ENCODE peak calls at places on chromosomes 2 and 18, in ten cellular contexts. One of them, this sample, is unnamed.

GRCh38 chr2:263774-264492 is at the start of gene SH3YL1:
- DNase-seq in heart left ventricle: peak
- DNase-seq in ovary: peak
- DNase-seq in GM13977: peak
- DNase-seq in MCF 10A: peak
- DNase-seq in sigmoid colon: peak
- DNase-seq in BE2C: no peak
- DNase-seq in upper lobe of right lung: peak
- DNase-seq in H9: peak
- DNase-seq in AG09309: no peak
- DNase-seq in this sample: no peak

GRCh38 chr18:13241083-13241892 is 22.7 kb downstream of the LDLRAD4 start:
- DNase-seq in heart left ventricle: no peak
- DNase-seq in ovary: no peak
- DNase-seq in GM13977: no peak
- DNase-seq in MCF 10A: no peak
- DNase-seq in sigmoid colon: peak
- DNase-seq in BE2C: no peak
- DNase-seq in upper lobe of right lung: peak
- DNase-seq in H9: no peak
- DNase-seq in AG09309: no peak
- DNase-seq in this sample: no peak

GRCh38 chr2:78532762-78533399 is 492.6 kb upstream of the REG3G start:
- DNase-seq in heart left ventricle: no peak
- DNase-seq in ovary: no peak
- DNase-seq in GM13977: no peak
- DNase-seq in MCF 10A: no peak
- DNase-seq in sigmoid colon: no peak
- DNase-seq in BE2C: no peak
- DNase-seq in upper lobe of right lung: no peak
- DNase-seq in H9: no peak
- DNase-seq in AG09309: no peak
- DNase-seq in this sample: no peak

GRCh38 chr2:120661551-120661950 is 74.1 kb upstream of the GLI2 start:
- DNase-seq in heart left ventricle: peak
- DNase-seq in ovary: peak
- DNase-seq in GM13977: no peak
- DNase-seq in MCF 10A: no peak
- DNase-seq in sigmoid colon: peak
- DNase-seq in BE2C: peak
- DNase-seq in upper lobe of right lung: no peak
- DNase-seq in H9: peak
- DNase-seq in AG09309: no peak
- DNase-seq in this sample: peak

GRCh38 chr2:119482481-119483394 is 41.5 kb downstream of the SCTR start:
- DNase-seq in heart left ventricle: no peak
- DNase-seq in ovary: no peak
- DNase-seq in GM13977: no peak
- DNase-seq in MCF 10A: no peak
- DNase-seq in sigmoid colon: no peak
- DNase-seq in BE2C: no peak
- DNase-seq in upper lobe of right lung: no peak
- DNase-seq in H9: no peak
- DNase-seq in AG09309: no peak
- DNase-seq in this sample: peak

GRCh38 chr2:14781148-14781547 is 148.6 kb downstream of the LRATD1 start:
- DNase-seq in heart left ventricle: no peak
- DNase-seq in ovary: no peak
- DNase-seq in GM13977: no peak
- DNase-seq in MCF 10A: no peak
- DNase-seq in sigmoid colon: no peak
- DNase-seq in BE2C: no peak
- DNase-seq in upper lobe of right lung: no peak
- DNase-seq in H9: no peak
- DNase-seq in AG09309: no peak
- DNase-seq in this sample: no peak

GRCh38 chr18:22668496-22668895 is 250.8 kb upstream of the CTAGE1 start:
- DNase-seq in heart left ventricle: no peak
- DNase-seq in ovary: no peak
- DNase-seq in GM13977: no peak
- DNase-seq in MCF 10A: no peak
- DNase-seq in sigmoid colon: no peak
- DNase-seq in BE2C: no peak
- DNase-seq in upper lobe of right lung: no peak
- DNase-seq in H9: no peak
- DNase-seq in AG09309: no peak
- DNase-seq in this sample: no peak

GRCh38 chr2:68426885-68427579 is 40.1 kb downstream of the FBXO48 start:
- DNase-seq in heart left ventricle: no peak
- DNase-seq in ovary: no peak
- DNase-seq in GM13977: peak
- DNase-seq in MCF 10A: peak
- DNase-seq in sigmoid colon: no peak
- DNase-seq in BE2C: no peak
- DNase-seq in upper lobe of right lung: no peak
- DNase-seq in H9: no peak
- DNase-seq in AG09309: peak
- DNase-seq in this sample: no peak

GRCh38 chr2:191481305-191482075 is 196.4 kb upstream of the NABP1 start:
- DNase-seq in heart left ventricle: no peak
- DNase-seq in ovary: no peak
- DNase-seq in GM13977: no peak
- DNase-seq in MCF 10A: no peak
- DNase-seq in sigmoid colon: no peak
- DNase-seq in BE2C: no peak
- DNase-seq in upper lobe of right lung: no peak
- DNase-seq in H9: no peak
- DNase-seq in AG09309: no peak
- DNase-seq in this sample: no peak

GRCh38 chr18:76428396-76429261 is 66.4 kb downstream of the ZNF516 start:
- DNase-seq in heart left ventricle: no peak
- DNase-seq in ovary: peak
- DNase-seq in GM13977: no peak
- DNase-seq in MCF 10A: no peak
- DNase-seq in sigmoid colon: peak
- DNase-seq in BE2C: no peak
- DNase-seq in upper lobe of right lung: peak
- DNase-seq in H9: no peak
- DNase-seq in AG09309: no peak
- DNase-seq in this sample: no peak

GRCh38 chr2:16948073-16948472 is 282.4 kb upstream of the CYRIA start:
- DNase-seq in heart left ventricle: no peak
- DNase-seq in ovary: no peak
- DNase-seq in GM13977: no peak
- DNase-seq in MCF 10A: no peak
- DNase-seq in sigmoid colon: no peak
- DNase-seq in BE2C: no peak
- DNase-seq in upper lobe of right lung: no peak
- DNase-seq in H9: no peak
- DNase-seq in AG09309: no peak
- DNase-seq in this sample: no peak

GRCh38 chr2:215726070-215726469 is 287.3 kb downstream of the MREG start:
- DNase-seq in heart left ventricle: no peak
- DNase-seq in ovary: no peak
- DNase-seq in GM13977: no peak
- DNase-seq in MCF 10A: no peak
- DNase-seq in sigmoid colon: no peak
- DNase-seq in BE2C: no peak
- DNase-seq in upper lobe of right lung: no peak
- DNase-seq in H9: no peak
- DNase-seq in AG09309: no peak
- DNase-seq in this sample: no peak

GRCh38 chr18:12520442-12520992 is 112.8 kb downstream of the PRELID3A start:
- DNase-seq in heart left ventricle: no peak
- DNase-seq in ovary: no peak
- DNase-seq in GM13977: peak
- DNase-seq in MCF 10A: no peak
- DNase-seq in sigmoid colon: no peak
- DNase-seq in BE2C: no peak
- DNase-seq in upper lobe of right lung: no peak
- DNase-seq in H9: no peak
- DNase-seq in AG09309: no peak
- DNase-seq in this sample: peak

GRCh38 chr2:57877811-57878572 is 168.6 kb upstream of the VRK2 start:
- DNase-seq in heart left ventricle: no peak
- DNase-seq in ovary: no peak
- DNase-seq in GM13977: no peak
- DNase-seq in MCF 10A: no peak
- DNase-seq in sigmoid colon: no peak
- DNase-seq in BE2C: no peak
- DNase-seq in upper lobe of right lung: no peak
- DNase-seq in H9: no peak
- DNase-seq in AG09309: no peak
- DNase-seq in this sample: no peak

GRCh38 chr18:10242922-10243680 is 211.3 kb upstream of the APCDD1 start:
- DNase-seq in heart left ventricle: no peak
- DNase-seq in ovary: no peak
- DNase-seq in GM13977: no peak
- DNase-seq in MCF 10A: no peak
- DNase-seq in sigmoid colon: no peak
- DNase-seq in BE2C: no peak
- DNase-seq in upper lobe of right lung: no peak
- DNase-seq in H9: peak
- DNase-seq in AG09309: no peak
- DNase-seq in this sample: no peak

GRCh38 chr2:9770308-9771100 is 72.8 kb upstream of the TAF1B start:
- DNase-seq in heart left ventricle: peak
- DNase-seq in ovary: peak
- DNase-seq in GM13977: peak
- DNase-seq in MCF 10A: peak
- DNase-seq in sigmoid colon: peak
- DNase-seq in BE2C: peak
- DNase-seq in upper lobe of right lung: peak
- DNase-seq in H9: peak
- DNase-seq in AG09309: no peak
- DNase-seq in this sample: peak

GRCh38 chr2:10790228-10790973 is 22.2 kb downstream of the PDIA6 start:
- DNase-seq in heart left ventricle: no peak
- DNase-seq in ovary: no peak
- DNase-seq in GM13977: no peak
- DNase-seq in MCF 10A: no peak
- DNase-seq in sigmoid colon: no peak
- DNase-seq in BE2C: no peak
- DNase-seq in upper lobe of right lung: no peak
- DNase-seq in H9: no peak
- DNase-seq in AG09309: no peak
- DNase-seq in this sample: no peak

GRCh38 chr2:217360781-217361485 is 501.1 kb upstream of the TNP1 start:
- DNase-seq in heart left ventricle: no peak
- DNase-seq in ovary: peak
- DNase-seq in GM13977: no peak
- DNase-seq in MCF 10A: peak
- DNase-seq in sigmoid colon: peak
- DNase-seq in BE2C: peak
- DNase-seq in upper lobe of right lung: no peak
- DNase-seq in H9: no peak
- DNase-seq in AG09309: peak
- DNase-seq in this sample: peak

GRCh38 chr18:64103979-64104378 is 44.9 kb downstream of the LINC00305 start:
- DNase-seq in heart left ventricle: no peak
- DNase-seq in ovary: no peak
- DNase-seq in GM13977: no peak
- DNase-seq in MCF 10A: no peak
- DNase-seq in sigmoid colon: no peak
- DNase-seq in BE2C: no peak
- DNase-seq in upper lobe of right lung: no peak
- DNase-seq in H9: peak
- DNase-seq in AG09309: no peak
- DNase-seq in this sample: no peak
- TF ChIP-seq CTCF in heart left ventricle: no peak
- TF ChIP-seq CTCF in ovary: no peak
- TF ChIP-seq CTCF in GM13977: peak
- TF ChIP-seq CTCF in MCF 10A: no peak
- TF ChIP-seq CTCF in sigmoid colon: no peak
- TF ChIP-seq CTCF in BE2C: no peak
- TF ChIP-seq CTCF in upper lobe of right lung: no peak
- TF ChIP-seq CTCF in H9: peak
- TF ChIP-seq CTCF in AG09309: peak
- TF ChIP-seq CTCF in this sample: no peak

DNA sequence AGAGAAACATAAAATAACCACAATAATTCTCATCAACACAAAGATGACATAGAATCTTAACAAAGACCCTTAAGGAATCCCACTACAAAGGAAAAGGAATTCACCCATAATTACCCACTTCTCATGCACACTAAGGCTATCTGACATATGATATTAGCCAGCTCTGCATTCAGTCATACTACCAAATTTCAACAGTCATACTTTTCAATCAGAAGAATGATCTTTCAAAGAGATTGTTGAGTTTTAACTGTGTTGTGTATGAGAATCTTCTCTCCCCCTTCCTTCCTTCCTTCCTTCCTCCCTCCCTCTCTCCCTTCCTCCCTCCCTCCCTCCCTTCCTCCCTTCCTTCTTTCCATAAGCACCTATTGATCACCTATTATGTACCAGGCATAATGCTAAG is 17.0 kb downstream of the FZD7 start:
- DNase-seq in heart left ventricle: no peak
- DNase-seq in ovary: no peak
- DNase-seq in GM13977: no peak
- DNase-seq in MCF 10A: no peak
- DNase-seq in sigmoid colon: no peak
- DNase-seq in BE2C: no peak
- DNase-seq in upper lobe of right lung: no peak
- DNase-seq in H9: no peak
- DNase-seq in AG09309: no peak
- DNase-seq in this sample: no peak
- TF ChIP-seq CTCF in heart left ventricle: no peak
- TF ChIP-seq CTCF in ovary: no peak
- TF ChIP-seq CTCF in GM13977: no peak
- TF ChIP-seq CTCF in MCF 10A: no peak
- TF ChIP-seq CTCF in sigmoid colon: no peak
- TF ChIP-seq CTCF in BE2C: no peak
- TF ChIP-seq CTCF in upper lobe of right lung: no peak
- TF ChIP-seq CTCF in H9: no peak
- TF ChIP-seq CTCF in AG09309: no peak
- TF ChIP-seq CTCF in this sample: no peak

GRCh38 chr2:111698743-111699554 is 185.0 kb downstream of the ANAPC1 start:
- DNase-seq in heart left ventricle: no peak
- DNase-seq in ovary: no peak
- DNase-seq in GM13977: no peak
- DNase-seq in MCF 10A: peak
- DNase-seq in sigmoid colon: peak
- DNase-seq in BE2C: peak
- DNase-seq in upper lobe of right lung: peak
- DNase-seq in H9: peak
- DNase-seq in AG09309: peak
- DNase-seq in this sample: no peak
- TF ChIP-seq CTCF in heart left ventricle: peak
- TF ChIP-seq CTCF in ovary: no peak
- TF ChIP-seq CTCF in GM13977: peak
- TF ChIP-seq CTCF in MCF 10A: peak
- TF ChIP-seq CTCF in sigmoid colon: no peak
- TF ChIP-seq CTCF in BE2C: peak
- TF ChIP-seq CTCF in upper lobe of right lung: no peak
- TF ChIP-seq CTCF in H9: peak
- TF ChIP-seq CTCF in AG09309: peak
- TF ChIP-seq CTCF in this sample: no peak

DNA sequence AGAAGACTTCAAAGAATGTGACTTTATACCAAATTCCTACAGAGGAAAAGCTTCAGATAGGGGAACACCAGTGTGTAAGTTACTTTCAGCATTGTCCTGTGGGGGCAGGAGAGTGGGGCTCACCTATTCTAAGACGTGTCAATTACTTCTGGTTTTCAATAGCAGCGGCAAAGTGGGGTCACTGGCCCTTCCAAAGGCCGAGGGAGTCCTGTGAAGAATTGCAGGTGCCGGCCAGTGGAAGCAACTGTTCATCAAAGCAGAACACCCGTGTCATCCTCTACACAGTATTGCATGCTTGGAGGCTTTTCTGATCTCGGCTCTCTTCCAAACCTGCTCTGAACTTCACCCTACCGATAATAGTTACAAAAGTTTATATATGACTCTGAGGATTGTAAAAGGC is 1176.5 kb upstream of the TMEFF2 start:
- DNase-seq in heart left ventricle: no peak
- DNase-seq in ovary: no peak
- DNase-seq in GM13977: no peak
- DNase-seq in MCF 10A: no peak
- DNase-seq in sigmoid colon: no peak
- DNase-seq in BE2C: no peak
- DNase-seq in upper lobe of right lung: no peak
- DNase-seq in H9: no peak
- DNase-seq in AG09309: no peak
- DNase-seq in this sample: no peak
- TF ChIP-seq CTCF in heart left ventricle: no peak
- TF ChIP-seq CTCF in ovary: no peak
- TF ChIP-seq CTCF in GM13977: no peak
- TF ChIP-seq CTCF in MCF 10A: no peak
- TF ChIP-seq CTCF in sigmoid colon: no peak
- TF ChIP-seq CTCF in BE2C: no peak
- TF ChIP-seq CTCF in upper lobe of right lung: no peak
- TF ChIP-seq CTCF in H9: peak
- TF ChIP-seq CTCF in AG09309: no peak
- TF ChIP-seq CTCF in this sample: no peak

This sample was measured in nephron progenitor cell.